ENCODE peak calls at places on chromosome 21, in eight cellular contexts. One of them, this sample, is unnamed.

GRCh38 chr21:36245115-36245514 is 74.9 kb upstream of the MORC3 start:
- DNase-seq in IMR-90: no peak
- DNase-seq in activated CD4-positive, alpha-beta T cell treated with anti-CD3 and anti-CD28 coated beads, Interleukin-2, amount 50 U/mL, for 4 hours: no peak
- DNase-seq in NCI-H446 treated with DMSO at 0.1 percent for 48 hours: no peak
- DNase-seq in EH: no peak
- DNase-seq in stimulated activated CD8-positive, alpha-beta memory T cell treated with anti-CD3 and anti-CD28 coated beads, Interleukin-7, amount 100 ng/mL, for 1 hour: no peak
- DNase-seq in anterior cingulate cortex: no peak
- DNase-seq in GDM1: no peak
- DNase-seq in this sample: no peak

GRCh38 chr21:15130751-15131150 is 66.0 kb upstream of the NRIP1 start:
- DNase-seq in EH: no peak
- DNase-seq in anterior cingulate cortex: no peak
- DNase-seq in activated CD4-positive, alpha-beta T cell treated with anti-CD3 and anti-CD28 coated beads, Interleukin-2, amount 50 U/mL, for 4 hours: no peak
- DNase-seq in stimulated activated CD8-positive, alpha-beta memory T cell treated with anti-CD3 and anti-CD28 coated beads, Interleukin-7, amount 100 ng/mL, for 1 hour: no peak
- DNase-seq in GDM1: no peak
- DNase-seq in IMR-90: no peak
- DNase-seq in NCI-H446 treated with DMSO at 0.1 percent for 48 hours: no peak
- DNase-seq in this sample: no peak

GRCh38 chr21:42997053-42997452 is 22.7 kb downstream of the PKNOX1 start:
- DNase-seq in activated CD4-positive, alpha-beta T cell treated with anti-CD3 and anti-CD28 coated beads, Interleukin-2, amount 50 U/mL, for 4 hours: no peak
- DNase-seq in GDM1: no peak
- DNase-seq in IMR-90: peak; percentile 99
- DNase-seq in stimulated activated CD8-positive, alpha-beta memory T cell treated with anti-CD3 and anti-CD28 coated beads, Interleukin-7, amount 100 ng/mL, for 1 hour: no peak
- DNase-seq in EH: peak; percentile 97
- DNase-seq in anterior cingulate cortex: no peak
- DNase-seq in NCI-H446 treated with DMSO at 0.1 percent for 48 hours: no peak
- DNase-seq in this sample: no peak

GRCh38 chr21:16323586-16323985 is 593.8 kb downstream of the USP25 start:
- DNase-seq in anterior cingulate cortex: no peak
- DNase-seq in EH: peak; percentile 52
- DNase-seq in GDM1: no peak
- DNase-seq in activated CD4-positive, alpha-beta T cell treated with anti-CD3 and anti-CD28 coated beads, Interleukin-2, amount 50 U/mL, for 4 hours: no peak
- DNase-seq in stimulated activated CD8-positive, alpha-beta memory T cell treated with anti-CD3 and anti-CD28 coated beads, Interleukin-7, amount 100 ng/mL, for 1 hour: no peak
- DNase-seq in IMR-90: peak; percentile 29
- DNase-seq in NCI-H446 treated with DMSO at 0.1 percent for 48 hours: no peak
- DNase-seq in this sample: no peak

GRCh38 chr21:42777757-42778344 is 101.5 kb downstream of the WDR4 start:
- DNase-seq in EH: no peak
- DNase-seq in activated CD4-positive, alpha-beta T cell treated with anti-CD3 and anti-CD28 coated beads, Interleukin-2, amount 50 U/mL, for 4 hours: no peak
- DNase-seq in IMR-90: no peak
- DNase-seq in NCI-H446 treated with DMSO at 0.1 percent for 48 hours: no peak
- DNase-seq in anterior cingulate cortex: peak; percentile 18
- DNase-seq in GDM1: no peak
- DNase-seq in stimulated activated CD8-positive, alpha-beta memory T cell treated with anti-CD3 and anti-CD28 coated beads, Interleukin-7, amount 100 ng/mL, for 1 hour: no peak
- DNase-seq in this sample: no peak

GRCh38 chr21:46078322-46078981 is 19.5 kb upstream of the COL6A2 start:
- DNase-seq in EH: peak; percentile 60
- DNase-seq in GDM1: no peak
- DNase-seq in NCI-H446 treated with DMSO at 0.1 percent for 48 hours: no peak
- DNase-seq in activated CD4-positive, alpha-beta T cell treated with anti-CD3 and anti-CD28 coated beads, Interleukin-2, amount 50 U/mL, for 4 hours: no peak
- DNase-seq in stimulated activated CD8-positive, alpha-beta memory T cell treated with anti-CD3 and anti-CD28 coated beads, Interleukin-7, amount 100 ng/mL, for 1 hour: no peak
- DNase-seq in anterior cingulate cortex: no peak
- DNase-seq in IMR-90: no peak
- DNase-seq in this sample: no peak

GRCh38 chr21:43727571-43728466 is 8.9 kb downstream of the PDXK start:
- DNase-seq in activated CD4-positive, alpha-beta T cell treated with anti-CD3 and anti-CD28 coated beads, Interleukin-2, amount 50 U/mL, for 4 hours: no peak
- DNase-seq in anterior cingulate cortex: no peak
- DNase-seq in IMR-90: peak; percentile 22
- DNase-seq in stimulated activated CD8-positive, alpha-beta memory T cell treated with anti-CD3 and anti-CD28 coated beads, Interleukin-7, amount 100 ng/mL, for 1 hour: no peak
- DNase-seq in GDM1: no peak
- DNase-seq in EH: peak; percentile 45
- DNase-seq in NCI-H446 treated with DMSO at 0.1 percent for 48 hours: no peak
- DNase-seq in this sample: peak; percentile 45

GRCh38 chr21:45976666-45977335 is 4.8 kb upstream of the COL6A1 start:
- DNase-seq in IMR-90: no peak
- DNase-seq in NCI-H446 treated with DMSO at 0.1 percent for 48 hours: no peak
- DNase-seq in EH: no peak
- DNase-seq in anterior cingulate cortex: no peak
- DNase-seq in GDM1: no peak
- DNase-seq in activated CD4-positive, alpha-beta T cell treated with anti-CD3 and anti-CD28 coated beads, Interleukin-2, amount 50 U/mL, for 4 hours: no peak
- DNase-seq in stimulated activated CD8-positive, alpha-beta memory T cell treated with anti-CD3 and anti-CD28 coated beads, Interleukin-7, amount 100 ng/mL, for 1 hour: no peak
- DNase-seq in this sample: no peak

GRCh38 chr21:44618909-44619308 is 7.0 kb downstream of the KRTAP10-8 start:
- DNase-seq in NCI-H446 treated with DMSO at 0.1 percent for 48 hours: no peak
- DNase-seq in activated CD4-positive, alpha-beta T cell treated with anti-CD3 and anti-CD28 coated beads, Interleukin-2, amount 50 U/mL, for 4 hours: peak; percentile 50
- DNase-seq in stimulated activated CD8-positive, alpha-beta memory T cell treated with anti-CD3 and anti-CD28 coated beads, Interleukin-7, amount 100 ng/mL, for 1 hour: peak; percentile 32
- DNase-seq in EH: no peak
- DNase-seq in IMR-90: no peak
- DNase-seq in GDM1: no peak
- DNase-seq in anterior cingulate cortex: no peak
- DNase-seq in this sample: no peak

GRCh38 chr21:22575165-22575584 is 1577.0 kb downstream of the NCAM2 start:
- DNase-seq in EH: no peak
- DNase-seq in GDM1: peak; percentile 40
- DNase-seq in IMR-90: no peak
- DNase-seq in anterior cingulate cortex: no peak
- DNase-seq in activated CD4-positive, alpha-beta T cell treated with anti-CD3 and anti-CD28 coated beads, Interleukin-2, amount 50 U/mL, for 4 hours: no peak
- DNase-seq in stimulated activated CD8-positive, alpha-beta memory T cell treated with anti-CD3 and anti-CD28 coated beads, Interleukin-7, amount 100 ng/mL, for 1 hour: no peak
- DNase-seq in NCI-H446 treated with DMSO at 0.1 percent for 48 hours: peak; percentile 74
- DNase-seq in this sample: peak; percentile 40

GRCh38 chr21:45322960-45323461 is 35.3 kb upstream of the POFUT2 start:
- DNase-seq in anterior cingulate cortex: no peak
- DNase-seq in activated CD4-positive, alpha-beta T cell treated with anti-CD3 and anti-CD28 coated beads, Interleukin-2, amount 50 U/mL, for 4 hours: no peak
- DNase-seq in stimulated activated CD8-positive, alpha-beta memory T cell treated with anti-CD3 and anti-CD28 coated beads, Interleukin-7, amount 100 ng/mL, for 1 hour: no peak
- DNase-seq in NCI-H446 treated with DMSO at 0.1 percent for 48 hours: no peak
- DNase-seq in GDM1: no peak
- DNase-seq in EH: peak; percentile 85
- DNase-seq in IMR-90: no peak
- DNase-seq in this sample: no peak

This sample was measured in NCI-H524 treated with DMSO at 0.1 percent for 48 hours.